ENCODE peak calls at places on chromosome 6, in ten cellular contexts. V, P, A, U, O, W, I, E, S and F are unnamed samples.

GRCh38 chr6:166958926-166959861 is 2.8 kb upstream of the RNASET2 start:
- DNase-seq in O (no peak), U (no peak), I (no peak), W (no peak), S (no peak), V (no peak), P (no peak), E (no peak), A (peak), F (peak)

GRCh38 chr6:124795879-124796838 is 166.1 kb upstream of the RNF217 start:
- DNase-seq in E (peak), P (no peak), I (no peak), W (peak), S (peak), A (no peak), V (peak), U (peak), O (no peak), F (no peak)

GRCh38 chr6:11589261-11589660 is 51.7 kb downstream of the TMEM170B start:
- DNase-seq in U (no peak), O (no peak), E (no peak), W (no peak), A (no peak), V (no peak), P (no peak), I (no peak), S (no peak), F (no peak)

GRCh38 chr6:34465551-34466241 is at the start of gene PACSIN1:
- DNase-seq in A (no peak), E (peak), P (no peak), W (no peak), V (no peak), O (peak), S (no peak), U (peak), I (no peak), F (no peak)

GRCh38 chr6:44892579-44892978 is 435.6 kb upstream of the RUNX2 start:
- DNase-seq in A (no peak), S (no peak), E (no peak), W (no peak), V (peak), I (no peak), O (no peak), P (no peak), U (no peak), F (no peak)

GRCh38 chr6:139982652-139983051 is 608.2 kb upstream of the CITED2 start:
- DNase-seq in P (peak), W (peak), A (no peak), I (no peak), U (no peak), S (peak), V (peak), O (no peak), E (peak), F (no peak)

GRCh38 chr6:15507746-15508145 is 155.1 kb downstream of the DTNBP1 start:
- DNase-seq in W (no peak), I (no peak), O (no peak), A (no peak), V (no peak), P (no peak), U (no peak), S (no peak), E (no peak), F (no peak)

GRCh38 chr6:37324131-37325033 is 29.4 kb upstream of the RNF8 start:
- DNase-seq in P (no peak), W (peak), S (peak), A (no peak), O (no peak), I (no peak), U (no peak), V (no peak), E (no peak), F (no peak)

GRCh38 chr6:159062564-159062945 is 17.8 kb upstream of the TAGAP start:
- DNase-seq in A (peak), O (no peak), U (no peak), I (no peak), P (no peak), S (no peak), W (no peak), V (no peak), E (peak), F (no peak)

GRCh38 chr6:165729307-165729936 is 66.4 kb upstream of the PDE10A start:
- DNase-seq in S (peak), A (no peak), P (no peak), I (no peak), V (peak), U (peak), O (no peak), E (peak), W (peak), F (no peak)

GRCh38 chr6:88086792-88087191 is 39.2 kb downstream of the SPACA1 start:
- DNase-seq in V (no peak), A (no peak), W (no peak), U (no peak), O (no peak), S (no peak), P (no peak), E (no peak), I (no peak), F (no peak)

GRCh38 chr6:81756690-81757089 is 4.2 kb upstream of the TENT5A start:
- DNase-seq in U (no peak), V (no peak), A (no peak), W (no peak), O (no peak), P (no peak), S (no peak), E (no peak), I (no peak), F (no peak)

GRCh38 chr6:2632368-2632767 is 118.4 kb downstream of the MYLK4 start:
- DNase-seq in U (no peak), I (no peak), O (no peak), E (no peak), S (peak), V (no peak), W (no peak), A (no peak), P (no peak), F (no peak)

GRCh38 chr6:21665436-21666199 is 72.1 kb downstream of the SOX4 start:
- DNase-seq in W (no peak), E (peak), V (no peak), A (no peak), O (peak), U (peak), I (no peak), S (no peak), P (no peak), F (no peak)
- TF ChIP-seq CTCF in W (no peak), E (no peak), V (no peak), A (no peak), O (no peak), U (no peak), I (no peak), S (no peak), P (no peak), F (no peak)

GRCh38 chr6:168447741-168448140 is 6.8 kb downstream of the SMOC2 start:
- DNase-seq in S (no peak), A (no peak), E (no peak), P (no peak), V (no peak), I (no peak), W (no peak), O (no peak), U (no peak), F (no peak)

GRCh38 chr6:168450921-168451320 is 9.9 kb downstream of the SMOC2 start:
- DNase-seq in P (no peak), W (no peak), A (no peak), S (no peak), O (no peak), V (no peak), E (no peak), I (no peak), U (no peak), F (no peak)

GRCh38 chr6:168452685-168453377 is 11.8 kb downstream of the SMOC2 start:
- DNase-seq in P (no peak), I (no peak), S (no peak), U (no peak), A (no peak), E (no peak), W (no peak), O (no peak), V (peak), F (no peak)

GRCh38 chr6:168448243-168448855 is 7.4 kb downstream of the SMOC2 start:
- DNase-seq in U (no peak), S (no peak), P (no peak), O (no peak), E (no peak), A (no peak), V (no peak), I (no peak), W (no peak), F (no peak)

DNA sequence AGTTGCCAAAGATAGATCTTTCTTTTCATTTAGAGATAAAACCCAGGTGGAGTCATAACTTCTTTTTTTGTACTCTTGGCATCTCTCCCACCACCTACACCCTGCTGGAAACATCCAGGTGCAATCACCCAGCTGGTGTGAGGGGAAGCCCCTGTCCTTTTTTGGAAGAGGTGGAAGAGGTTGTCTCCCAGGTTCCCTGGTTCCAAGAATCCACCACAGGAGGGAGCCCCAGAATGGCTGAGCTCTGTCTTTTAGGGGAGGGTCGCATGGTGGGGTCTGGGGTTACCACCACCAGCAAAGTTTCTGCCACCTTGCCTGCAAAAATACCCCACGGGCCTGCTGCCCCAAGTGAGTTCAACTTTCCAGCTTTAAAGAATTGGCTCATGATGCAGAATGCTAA is 10.8 kb downstream of the SMOC2 start:
- DNase-seq in A (no peak), V (no peak), O (no peak), P (no peak), U (no peak), W (no peak), E (peak), S (peak), I (no peak), F (no peak)
- TF ChIP-seq CTCF in A (no peak), V (peak), O (no peak), P (no peak), U (peak), W (no peak), E (peak), S (peak), I (peak), F (no peak)

GRCh38 chr6:66662196-66662595 is 955.2 kb upstream of the EYS start:
- DNase-seq in A (no peak), S (peak), U (no peak), W (no peak), V (peak), O (no peak), E (no peak), I (no peak), P (no peak), F (no peak)
- TF ChIP-seq CTCF in A (no peak), S (peak), U (peak), W (peak), V (peak), O (no peak), E (peak), I (peak), P (no peak), F (no peak)

DNA sequence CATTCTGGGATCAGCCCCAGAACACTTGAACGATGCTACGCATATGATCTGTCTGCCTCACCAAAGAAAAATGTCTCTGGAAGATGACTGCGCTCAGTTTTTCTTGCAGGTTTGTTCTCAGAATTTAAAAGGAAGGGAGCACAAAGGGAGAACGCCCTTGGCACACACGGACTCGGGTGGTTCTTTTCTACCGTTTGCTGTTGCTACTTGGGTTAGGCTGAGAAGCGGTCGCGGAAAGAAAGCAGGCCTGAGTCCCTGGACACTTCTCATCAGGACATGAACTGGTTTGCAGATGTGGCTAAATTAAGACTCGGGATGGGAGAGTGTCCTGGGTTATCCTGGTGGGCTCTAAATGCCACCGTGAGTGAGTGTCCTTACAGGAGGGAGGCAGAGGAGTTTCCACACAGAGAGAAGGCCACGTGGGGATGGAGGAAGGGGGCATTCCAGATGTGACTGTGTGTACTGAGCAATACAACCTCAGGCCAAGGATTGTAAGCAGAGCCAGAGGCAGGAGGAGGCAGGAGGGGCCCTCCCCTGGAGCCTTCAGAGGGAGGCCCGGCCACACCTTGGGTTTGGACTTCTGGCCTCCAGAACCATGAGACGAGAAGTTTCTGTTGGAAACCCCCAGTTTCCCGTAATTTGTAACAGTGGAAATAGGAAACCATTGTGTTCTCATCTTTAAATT is 9.5 kb upstream of the KIF25 start:
- DNase-seq in I (no peak), O (no peak), V (no peak), P (no peak), W (no peak), E (no peak), A (no peak), U (no peak), S (no peak), F (no peak)
- TF ChIP-seq CTCF in I (no peak), O (no peak), V (no peak), P (no peak), W (no peak), E (no peak), A (no peak), U (no peak), S (no peak), F (no peak)

DNA sequence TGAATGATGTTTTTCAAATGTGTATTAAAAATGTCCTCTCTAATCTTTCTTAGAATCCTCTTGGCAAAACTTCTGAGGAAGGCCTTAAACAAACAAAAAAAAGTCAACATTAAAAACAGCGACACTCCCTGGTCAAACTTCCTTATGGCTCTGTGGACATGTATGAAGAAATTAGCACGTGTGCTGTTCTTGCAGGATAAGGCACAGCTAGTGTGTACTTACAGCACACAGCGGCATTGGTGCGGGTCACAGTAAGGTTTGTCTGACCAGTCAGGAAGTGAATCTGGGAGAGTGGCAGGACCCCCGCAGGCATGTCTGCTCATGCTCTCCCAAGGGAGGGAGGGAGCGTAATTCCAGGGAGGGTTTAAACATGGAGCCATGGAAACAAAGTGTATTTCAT is 38.8 kb downstream of the SLC22A1 start:
- DNase-seq in V (no peak), W (peak), O (no peak), I (no peak), E (peak), S (no peak), P (no peak), U (no peak), A (no peak), F (no peak)
- TF ChIP-seq CTCF in V (peak), W (peak), O (no peak), I (no peak), E (no peak), S (no peak), P (peak), U (no peak), A (no peak), F (no peak)

DNA sequence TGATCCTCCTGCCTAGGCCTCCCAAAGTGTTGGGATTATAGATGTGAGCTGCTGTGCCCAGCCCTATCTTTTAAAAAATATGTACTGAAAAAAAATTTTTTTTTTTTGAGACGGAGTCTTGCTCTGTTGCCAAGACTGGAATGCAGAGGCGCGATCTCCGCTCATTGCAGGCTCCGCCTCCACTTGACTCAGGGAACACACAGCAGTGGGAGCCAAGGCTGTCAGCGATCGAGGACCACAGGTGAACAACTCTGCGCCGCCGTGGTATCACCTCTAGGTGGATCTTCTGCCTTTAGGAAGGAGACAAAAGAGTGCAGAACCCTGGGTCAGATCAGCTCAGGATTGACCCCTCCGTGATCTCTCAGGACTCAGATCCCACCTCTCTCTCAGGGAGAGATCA is 13.7 kb downstream of the RAET1E start:
- DNase-seq in A (no peak), E (peak), P (no peak), V (peak), U (peak), W (peak), S (no peak), O (no peak), I (no peak), F (no peak)
- TF ChIP-seq CTCF in A (no peak), E (peak), P (no peak), V (no peak), U (no peak), W (no peak), S (no peak), O (no peak), I (no peak), F (no peak)

GRCh38 chr6:137761072-137761471 is 106.0 kb upstream of the TNFAIP3 start:
- DNase-seq in A (no peak), E (no peak), O (no peak), V (peak), W (no peak), I (no peak), S (no peak), U (no peak), P (no peak), F (no peak)
- TF ChIP-seq CTCF in A (no peak), E (no peak), O (no peak), V (no peak), W (no peak), I (no peak), S (no peak), U (no peak), P (no peak), F (no peak)

GRCh38 chr6:111565316-111566221 is 40.1 kb downstream of the TRAF3IP2 start:
- DNase-seq in W (no peak), V (no peak), P (no peak), A (no peak), U (no peak), O (no peak), E (peak), I (no peak), S (peak), F (no peak)
- TF ChIP-seq CTCF in W (peak), V (no peak), P (no peak), A (peak), U (no peak), O (no peak), E (peak), I (no peak), S (peak), F (no peak)